ENCODE peak calls at places on chromosomes 12 and 14, in eight cellular contexts. One of them, this sample, is unnamed.

GRCh38 chr14:93402951-93403350 is 27.8 kb upstream of the UNC79 start:
- DNase-seq in A172: no peak
- DNase-seq in upper lobe of right lung: no peak
- DNase-seq in HTR-8/SVneo: no peak
- DNase-seq in M059J: no peak
- DNase-seq in NCI-H460: no peak
- DNase-seq in activated CD8-positive, alpha-beta memory T cell treated with anti-CD3 and anti-CD28 coated beads for 24 hours: no peak
- DNase-seq in HL-60: no peak
- DNase-seq in this sample: peak

GRCh38 chr12:12979731-12980259 is 20.3 kb downstream of the HEBP1 start:
- DNase-seq in HTR-8/SVneo: peak
- DNase-seq in HL-60: no peak
- DNase-seq in activated CD8-positive, alpha-beta memory T cell treated with anti-CD3 and anti-CD28 coated beads for 24 hours: no peak
- DNase-seq in NCI-H460: no peak
- DNase-seq in upper lobe of right lung: no peak
- DNase-seq in M059J: peak
- DNase-seq in A172: peak
- DNase-seq in this sample: peak

GRCh38 chr14:104821229-104821945 is 20.5 kb downstream of the ZBTB42 start:
- DNase-seq in HL-60: no peak
- DNase-seq in M059J: no peak
- DNase-seq in upper lobe of right lung: peak
- DNase-seq in NCI-H460: no peak
- DNase-seq in activated CD8-positive, alpha-beta memory T cell treated with anti-CD3 and anti-CD28 coated beads for 24 hours: peak
- DNase-seq in HTR-8/SVneo: no peak
- DNase-seq in A172: no peak
- DNase-seq in this sample: no peak

GRCh38 chr12:89544730-89545184 is 18.9 kb upstream of the POC1B start:
- DNase-seq in HTR-8/SVneo: no peak
- DNase-seq in upper lobe of right lung: peak
- DNase-seq in activated CD8-positive, alpha-beta memory T cell treated with anti-CD3 and anti-CD28 coated beads for 24 hours: no peak
- DNase-seq in A172: peak
- DNase-seq in NCI-H460: no peak
- DNase-seq in HL-60: no peak
- DNase-seq in M059J: peak
- DNase-seq in this sample: no peak

GRCh38 chr14:58994130-58994529 is 194.3 kb upstream of the DAAM1 start:
- DNase-seq in NCI-H460: no peak
- DNase-seq in HTR-8/SVneo: no peak
- DNase-seq in A172: no peak
- DNase-seq in upper lobe of right lung: no peak
- DNase-seq in M059J: peak
- DNase-seq in activated CD8-positive, alpha-beta memory T cell treated with anti-CD3 and anti-CD28 coated beads for 24 hours: no peak
- DNase-seq in HL-60: no peak
- DNase-seq in this sample: no peak

GRCh38 chr14:90396342-90397339 is at the start of gene CALM1:
- DNase-seq in A172: peak
- DNase-seq in activated CD8-positive, alpha-beta memory T cell treated with anti-CD3 and anti-CD28 coated beads for 24 hours: peak
- DNase-seq in HL-60: peak
- DNase-seq in M059J: peak
- DNase-seq in NCI-H460: peak
- DNase-seq in upper lobe of right lung: peak
- DNase-seq in HTR-8/SVneo: peak
- DNase-seq in this sample: peak

GRCh38 chr14:21203470-21204166 is 47.8 kb upstream of the OR5AU1 start:
- DNase-seq in A172: no peak
- DNase-seq in activated CD8-positive, alpha-beta memory T cell treated with anti-CD3 and anti-CD28 coated beads for 24 hours: no peak
- DNase-seq in M059J: no peak
- DNase-seq in upper lobe of right lung: no peak
- DNase-seq in HL-60: no peak
- DNase-seq in NCI-H460: no peak
- DNase-seq in HTR-8/SVneo: no peak
- DNase-seq in this sample: no peak

GRCh38 chr14:100362311-100362927 is 39.3 kb downstream of the SLC25A47 start:
- DNase-seq in activated CD8-positive, alpha-beta memory T cell treated with anti-CD3 and anti-CD28 coated beads for 24 hours: no peak
- DNase-seq in HTR-8/SVneo: no peak
- DNase-seq in NCI-H460: no peak
- DNase-seq in HL-60: no peak
- DNase-seq in upper lobe of right lung: no peak
- DNase-seq in A172: no peak
- DNase-seq in M059J: peak
- DNase-seq in this sample: no peak

GRCh38 chr12:6199531-6200265 is 502 bp upstream of the CD9 start:
- DNase-seq in NCI-H460: no peak
- DNase-seq in M059J: no peak
- DNase-seq in upper lobe of right lung: peak
- DNase-seq in HL-60: no peak
- DNase-seq in activated CD8-positive, alpha-beta memory T cell treated with anti-CD3 and anti-CD28 coated beads for 24 hours: no peak
- DNase-seq in A172: no peak
- DNase-seq in HTR-8/SVneo: no peak
- DNase-seq in this sample: peak

GRCh38 chr12:100329800-100330199 is 27.1 kb upstream of the SLC17A8 start:
- DNase-seq in A172: no peak
- DNase-seq in HTR-8/SVneo: no peak
- DNase-seq in HL-60: no peak
- DNase-seq in upper lobe of right lung: no peak
- DNase-seq in activated CD8-positive, alpha-beta memory T cell treated with anti-CD3 and anti-CD28 coated beads for 24 hours: no peak
- DNase-seq in M059J: no peak
- DNase-seq in NCI-H460: no peak
- DNase-seq in this sample: no peak

GRCh38 chr14:79279645-79280399 is 931.5 kb downstream of the DIO2 start:
- DNase-seq in upper lobe of right lung: peak
- DNase-seq in M059J: peak
- DNase-seq in activated CD8-positive, alpha-beta memory T cell treated with anti-CD3 and anti-CD28 coated beads for 24 hours: no peak
- DNase-seq in NCI-H460: no peak
- DNase-seq in HTR-8/SVneo: peak
- DNase-seq in A172: peak
- DNase-seq in HL-60: no peak
- DNase-seq in this sample: no peak

GRCh38 chr14:83300454-83301064 is 1766.9 kb upstream of the SEL1L start:
- DNase-seq in upper lobe of right lung: no peak
- DNase-seq in HTR-8/SVneo: no peak
- DNase-seq in NCI-H460: peak
- DNase-seq in activated CD8-positive, alpha-beta memory T cell treated with anti-CD3 and anti-CD28 coated beads for 24 hours: no peak
- DNase-seq in M059J: no peak
- DNase-seq in A172: peak
- DNase-seq in HL-60: peak
- DNase-seq in this sample: no peak

GRCh38 chr12:2853626-2854025 is 3.2 kb downstream of the TEX52 start:
- DNase-seq in A172: peak
- DNase-seq in activated CD8-positive, alpha-beta memory T cell treated with anti-CD3 and anti-CD28 coated beads for 24 hours: peak
- DNase-seq in M059J: peak
- DNase-seq in NCI-H460: peak
- DNase-seq in HTR-8/SVneo: peak
- DNase-seq in HL-60: peak
- DNase-seq in upper lobe of right lung: peak
- DNase-seq in this sample: peak

GRCh38 chr12:106044773-106045172 is 94.0 kb downstream of the NUAK1 start:
- DNase-seq in HTR-8/SVneo: no peak
- DNase-seq in NCI-H460: no peak
- DNase-seq in M059J: peak
- DNase-seq in upper lobe of right lung: no peak
- DNase-seq in A172: peak
- DNase-seq in HL-60: no peak
- DNase-seq in activated CD8-positive, alpha-beta memory T cell treated with anti-CD3 and anti-CD28 coated beads for 24 hours: no peak
- DNase-seq in this sample: no peak

GRCh38 chr14:68076451-68076850 is 256.9 kb downstream of the RAD51B start:
- DNase-seq in activated CD8-positive, alpha-beta memory T cell treated with anti-CD3 and anti-CD28 coated beads for 24 hours: no peak
- DNase-seq in HTR-8/SVneo: no peak
- DNase-seq in HL-60: no peak
- DNase-seq in A172: no peak
- DNase-seq in M059J: peak
- DNase-seq in upper lobe of right lung: no peak
- DNase-seq in NCI-H460: no peak
- DNase-seq in this sample: no peak

GRCh38 chr14:74980746-74981661 is 21.7 kb upstream of the EIF2B2 start:
- DNase-seq in A172: peak
- DNase-seq in HL-60: no peak
- DNase-seq in HTR-8/SVneo: peak
- DNase-seq in upper lobe of right lung: no peak
- DNase-seq in NCI-H460: no peak
- DNase-seq in activated CD8-positive, alpha-beta memory T cell treated with anti-CD3 and anti-CD28 coated beads for 24 hours: no peak
- DNase-seq in M059J: peak
- DNase-seq in this sample: no peak

GRCh38 chr12:93502802-93503623 is 35.7 kb downstream of the MRPL42 start:
- DNase-seq in M059J: peak
- DNase-seq in activated CD8-positive, alpha-beta memory T cell treated with anti-CD3 and anti-CD28 coated beads for 24 hours: peak
- DNase-seq in NCI-H460: peak
- DNase-seq in HL-60: peak
- DNase-seq in A172: peak
- DNase-seq in HTR-8/SVneo: peak
- DNase-seq in upper lobe of right lung: no peak
- DNase-seq in this sample: peak

GRCh38 chr12:130587966-130588365 is 128.1 kb downstream of the RIMBP2 start:
- DNase-seq in HL-60: no peak
- DNase-seq in M059J: no peak
- DNase-seq in HTR-8/SVneo: no peak
- DNase-seq in A172: no peak
- DNase-seq in upper lobe of right lung: no peak
- DNase-seq in activated CD8-positive, alpha-beta memory T cell treated with anti-CD3 and anti-CD28 coated beads for 24 hours: no peak
- DNase-seq in NCI-H460: no peak
- DNase-seq in this sample: no peak

GRCh38 chr14:66539034-66539433 is 31.1 kb downstream of the GPHN start:
- DNase-seq in HTR-8/SVneo: no peak
- DNase-seq in activated CD8-positive, alpha-beta memory T cell treated with anti-CD3 and anti-CD28 coated beads for 24 hours: no peak
- DNase-seq in A172: no peak
- DNase-seq in NCI-H460: no peak
- DNase-seq in M059J: no peak
- DNase-seq in HL-60: no peak
- DNase-seq in upper lobe of right lung: no peak
- DNase-seq in this sample: no peak

GRCh38 chr14:55448146-55448614 is 7.8 kb upstream of the TBPL2 start:
- DNase-seq in HL-60: no peak
- DNase-seq in upper lobe of right lung: no peak
- DNase-seq in A172: peak
- DNase-seq in HTR-8/SVneo: peak
- DNase-seq in NCI-H460: peak
- DNase-seq in M059J: peak
- DNase-seq in activated CD8-positive, alpha-beta memory T cell treated with anti-CD3 and anti-CD28 coated beads for 24 hours: no peak
- DNase-seq in this sample: no peak

GRCh38 chr12:32002848-32003493 is 43.8 kb downstream of the RESF1 start:
- DNase-seq in HTR-8/SVneo: no peak
- DNase-seq in M059J: no peak
- DNase-seq in NCI-H460: no peak
- DNase-seq in upper lobe of right lung: no peak
- DNase-seq in A172: no peak
- DNase-seq in HL-60: no peak
- DNase-seq in activated CD8-positive, alpha-beta memory T cell treated with anti-CD3 and anti-CD28 coated beads for 24 hours: peak
- DNase-seq in this sample: no peak

GRCh38 chr12:94244165-94245133 is 96.1 kb downstream of the PLXNC1 start:
- DNase-seq in activated CD8-positive, alpha-beta memory T cell treated with anti-CD3 and anti-CD28 coated beads for 24 hours: peak
- DNase-seq in HTR-8/SVneo: no peak
- DNase-seq in A172: no peak
- DNase-seq in M059J: peak
- DNase-seq in HL-60: peak
- DNase-seq in upper lobe of right lung: peak
- DNase-seq in NCI-H460: no peak
- DNase-seq in this sample: no peak

GRCh38 chr12:3238196-3238595 is 161.0 kb downstream of the TSPAN9 start:
- DNase-seq in HL-60: no peak
- DNase-seq in M059J: no peak
- DNase-seq in upper lobe of right lung: no peak
- DNase-seq in activated CD8-positive, alpha-beta memory T cell treated with anti-CD3 and anti-CD28 coated beads for 24 hours: no peak
- DNase-seq in NCI-H460: no peak
- DNase-seq in A172: no peak
- DNase-seq in HTR-8/SVneo: no peak
- DNase-seq in this sample: no peak

GRCh38 chr12:110546339-110546738 is 36.8 kb downstream of the PPTC7 start:
- DNase-seq in activated CD8-positive, alpha-beta memory T cell treated with anti-CD3 and anti-CD28 coated beads for 24 hours: no peak
- DNase-seq in NCI-H460: no peak
- DNase-seq in M059J: peak
- DNase-seq in HTR-8/SVneo: peak
- DNase-seq in upper lobe of right lung: no peak
- DNase-seq in A172: peak
- DNase-seq in HL-60: no peak
- DNase-seq in this sample: no peak

GRCh38 chr12:57242329-57242690 is 8.7 kb downstream of the STAC3 start:
- DNase-seq in M059J: peak
- DNase-seq in activated CD8-positive, alpha-beta memory T cell treated with anti-CD3 and anti-CD28 coated beads for 24 hours: peak
- DNase-seq in HTR-8/SVneo: no peak
- DNase-seq in HL-60: no peak
- DNase-seq in A172: no peak
- DNase-seq in upper lobe of right lung: peak
- DNase-seq in NCI-H460: no peak
- DNase-seq in this sample: no peak

This sample was measured in NT2/D1.